ENCODE peak calls at places on chromosomes 4 and X, in six cellular contexts. One of them, this sample, is unnamed.

GRCh38 chr4:113476800-113477199 is 284.7 kb downstream of the CAMK2D start:
- DNase-seq in neural progenitor cell: no peak
- DNase-seq in sigmoid colon: no peak
- DNase-seq in BJ: no peak
- DNase-seq in MM.1S: no peak
- DNase-seq in lung: no peak
- DNase-seq in this sample: no peak

GRCh38 chrX:39499996-39500395 is 597.8 kb downstream of the BCOR start:
- DNase-seq in sigmoid colon: no peak
- DNase-seq in MM.1S: no peak
- DNase-seq in BJ: no peak
- DNase-seq in neural progenitor cell: no peak
- DNase-seq in lung: no peak
- DNase-seq in this sample: no peak

GRCh38 chrX:135737361-135738071 is 24.1 kb downstream of the CT45A1 start:
- DNase-seq in MM.1S: peak; percentile 31
- DNase-seq in lung: no peak
- DNase-seq in BJ: no peak
- DNase-seq in sigmoid colon: no peak
- DNase-seq in neural progenitor cell: no peak
- DNase-seq in this sample: no peak

GRCh38 chr4:16192631-16193483 is 33.4 kb downstream of the TAPT1 start:
- DNase-seq in BJ: no peak
- DNase-seq in lung: no peak
- DNase-seq in MM.1S: no peak
- DNase-seq in sigmoid colon: no peak
- DNase-seq in neural progenitor cell: no peak
- DNase-seq in this sample: no peak

GRCh38 chrX:130625381-130625780 is 223.6 kb downstream of the RBMX2 start:
- DNase-seq in MM.1S: no peak
- DNase-seq in sigmoid colon: no peak
- DNase-seq in BJ: no peak
- DNase-seq in lung: no peak
- DNase-seq in neural progenitor cell: peak; percentile 26
- DNase-seq in this sample: no peak

GRCh38 chr4:38482696-38483095 is 181.3 kb upstream of the KLF3 start:
- DNase-seq in BJ: no peak
- DNase-seq in sigmoid colon: no peak
- DNase-seq in lung: no peak
- DNase-seq in neural progenitor cell: no peak
- DNase-seq in MM.1S: no peak
- DNase-seq in this sample: no peak

GRCh38 chrX:39984191-39984956 is 113.4 kb downstream of the BCOR start:
- DNase-seq in neural progenitor cell: no peak
- DNase-seq in BJ: no peak
- DNase-seq in MM.1S: no peak
- DNase-seq in sigmoid colon: no peak
- DNase-seq in lung: no peak
- DNase-seq in this sample: no peak

GRCh38 chrX:11530621-11531020 is 135.1 kb downstream of the ARHGAP6 start:
- DNase-seq in MM.1S: no peak
- DNase-seq in neural progenitor cell: no peak
- DNase-seq in BJ: no peak
- DNase-seq in lung: no peak
- DNase-seq in sigmoid colon: no peak
- DNase-seq in this sample: no peak

GRCh38 chr4:141724646-141725045 is 88.3 kb downstream of the IL15 start:
- DNase-seq in BJ: no peak
- DNase-seq in MM.1S: no peak
- DNase-seq in neural progenitor cell: no peak
- DNase-seq in lung: no peak
- DNase-seq in sigmoid colon: no peak
- DNase-seq in this sample: no peak

GRCh38 chrX:11130142-11130541 is 19.0 kb downstream of the HCCS start:
- DNase-seq in MM.1S: no peak
- DNase-seq in sigmoid colon: no peak
- DNase-seq in neural progenitor cell: no peak
- DNase-seq in BJ: no peak
- DNase-seq in lung: no peak
- DNase-seq in this sample: no peak

GRCh38 chr4:141158219-141158618 is 24.9 kb upstream of the RNF150 start:
- DNase-seq in neural progenitor cell: peak; percentile 35
- DNase-seq in sigmoid colon: no peak
- DNase-seq in lung: no peak
- DNase-seq in BJ: no peak
- DNase-seq in MM.1S: peak; percentile 31
- DNase-seq in this sample: no peak

GRCh38 chr4:175705407-175705806 is 106.7 kb downstream of the GPM6A start:
- DNase-seq in sigmoid colon: peak; percentile 84
- DNase-seq in neural progenitor cell: peak; percentile 80
- DNase-seq in MM.1S: no peak
- DNase-seq in BJ: no peak
- DNase-seq in lung: no peak
- DNase-seq in this sample: peak; percentile 73

GRCh38 chr4:124997124-124997523 is 284.6 kb upstream of the ANKRD50 start:
- DNase-seq in MM.1S: no peak
- DNase-seq in BJ: no peak
- DNase-seq in lung: no peak
- DNase-seq in sigmoid colon: no peak
- DNase-seq in neural progenitor cell: no peak
- DNase-seq in this sample: no peak

GRCh38 chr4:153233761-153234371 is 29.6 kb downstream of the TRIM2 start:
- DNase-seq in sigmoid colon: peak; percentile 72
- DNase-seq in neural progenitor cell: no peak
- DNase-seq in MM.1S: no peak
- DNase-seq in lung: peak; percentile 48
- DNase-seq in BJ: peak; percentile 92
- DNase-seq in this sample: no peak

GRCh38 chr4:118950224-118950623 is 61.6 kb downstream of the SYNPO2 start:
- DNase-seq in MM.1S: no peak
- DNase-seq in sigmoid colon: no peak
- DNase-seq in lung: no peak
- DNase-seq in BJ: no peak
- DNase-seq in neural progenitor cell: no peak
- DNase-seq in this sample: no peak

GRCh38 chr4:147839651-147840050 is 107.8 kb downstream of the ARHGAP10 start:
- DNase-seq in lung: no peak
- DNase-seq in sigmoid colon: no peak
- DNase-seq in MM.1S: no peak
- DNase-seq in BJ: no peak
- DNase-seq in neural progenitor cell: no peak
- DNase-seq in this sample: no peak

GRCh38 chr4:147837854-147838253 is 106.0 kb downstream of the ARHGAP10 start:
- DNase-seq in lung: no peak
- DNase-seq in neural progenitor cell: no peak
- DNase-seq in MM.1S: no peak
- DNase-seq in sigmoid colon: no peak
- DNase-seq in BJ: no peak
- DNase-seq in this sample: no peak

GRCh38 chr4:147839200-147839599 is 107.3 kb downstream of the ARHGAP10 start:
- DNase-seq in BJ: no peak
- DNase-seq in MM.1S: no peak
- DNase-seq in sigmoid colon: no peak
- DNase-seq in neural progenitor cell: no peak
- DNase-seq in lung: no peak
- DNase-seq in this sample: no peak

GRCh38 chr4:147836807-147837206 is 104.9 kb downstream of the ARHGAP10 start:
- DNase-seq in neural progenitor cell: no peak
- DNase-seq in lung: no peak
- DNase-seq in MM.1S: no peak
- DNase-seq in BJ: no peak
- DNase-seq in sigmoid colon: no peak
- DNase-seq in this sample: no peak

GRCh38 chr4:147837435-147837834 is 105.5 kb downstream of the ARHGAP10 start:
- DNase-seq in lung: no peak
- DNase-seq in neural progenitor cell: peak; percentile 31
- DNase-seq in BJ: no peak
- DNase-seq in MM.1S: no peak
- DNase-seq in sigmoid colon: no peak
- DNase-seq in this sample: no peak
- TF ChIP-seq CTCF in lung: no peak
- TF ChIP-seq CTCF in neural progenitor cell: peak; percentile 17
- TF ChIP-seq CTCF in BJ: peak; percentile 21
- TF ChIP-seq CTCF in MM.1S: no peak
- TF ChIP-seq CTCF in sigmoid colon: peak; percentile 21
- TF ChIP-seq CTCF in this sample: peak; percentile 52

GRCh38 chrX:68992998-68993397 is 164.2 kb downstream of the EFNB1 start:
- DNase-seq in sigmoid colon: no peak
- DNase-seq in BJ: no peak
- DNase-seq in MM.1S: no peak
- DNase-seq in neural progenitor cell: no peak
- DNase-seq in lung: no peak
- DNase-seq in this sample: no peak

GRCh38 chrX:68995780-68996551 is 167.1 kb downstream of the EFNB1 start:
- DNase-seq in lung: no peak
- DNase-seq in MM.1S: no peak
- DNase-seq in sigmoid colon: no peak
- DNase-seq in neural progenitor cell: no peak
- DNase-seq in BJ: no peak
- DNase-seq in this sample: peak; percentile 33

GRCh38 chrX:68995386-68995779 is 166.6 kb downstream of the EFNB1 start:
- DNase-seq in neural progenitor cell: no peak
- DNase-seq in BJ: no peak
- DNase-seq in lung: no peak
- DNase-seq in sigmoid colon: no peak
- DNase-seq in MM.1S: no peak
- DNase-seq in this sample: peak; percentile 20

GRCh38 chrX:68994883-68995255 is 166.0 kb downstream of the EFNB1 start:
- DNase-seq in lung: no peak
- DNase-seq in MM.1S: no peak
- DNase-seq in BJ: no peak
- DNase-seq in neural progenitor cell: no peak
- DNase-seq in sigmoid colon: no peak
- DNase-seq in this sample: no peak

DNA sequence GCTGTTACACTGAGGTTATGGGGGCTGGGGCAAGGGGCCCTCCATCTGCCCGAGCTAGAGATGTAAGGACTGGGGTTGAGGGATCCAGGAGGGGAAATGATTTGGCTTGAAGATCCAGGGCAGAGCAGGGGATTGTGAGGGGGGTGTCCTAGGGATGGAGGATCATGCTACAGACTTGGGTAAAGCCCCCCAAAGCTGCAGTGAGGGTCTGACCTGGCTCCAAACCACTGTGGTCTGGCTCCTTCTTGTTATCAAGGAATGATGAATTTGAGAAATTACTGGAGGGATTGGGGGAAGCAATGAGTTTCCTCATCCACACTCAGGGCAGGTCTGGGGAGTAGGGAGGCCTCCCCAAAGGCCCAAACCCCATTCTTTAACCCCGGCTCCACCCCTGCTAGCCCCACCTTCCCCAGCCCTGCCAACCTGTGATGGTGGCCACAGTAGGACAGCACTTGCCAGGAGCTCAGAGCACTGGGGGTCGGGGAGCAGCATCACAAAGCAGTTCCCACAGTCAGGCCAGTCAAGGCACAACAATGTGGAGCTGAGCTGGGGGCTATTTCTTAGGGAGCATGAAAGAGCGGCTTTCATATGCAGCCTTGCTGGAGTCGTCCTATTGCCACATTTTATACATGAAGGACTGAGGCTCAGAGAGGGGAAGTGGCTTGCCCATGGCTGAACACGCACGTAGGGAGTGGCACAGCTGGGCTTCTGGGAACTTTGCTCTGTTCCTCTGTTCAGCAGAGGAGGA is 165.5 kb downstream of the EFNB1 start:
- DNase-seq in sigmoid colon: no peak
- DNase-seq in BJ: no peak
- DNase-seq in MM.1S: no peak
- DNase-seq in neural progenitor cell: no peak
- DNase-seq in lung: no peak
- DNase-seq in this sample: peak; percentile 26
- H3K27me3 ChIP-seq in sigmoid colon: no peaks in the 10 kb centered on the region
- H3K27me3 ChIP-seq in BJ: no peaks in the 10 kb centered on the region
- H3K27me3 ChIP-seq in MM.1S: no peaks in the 10 kb centered on the region
- H3K27me3 ChIP-seq in neural progenitor cell: no peaks in the 10 kb centered on the region
- H3K27me3 ChIP-seq in lung: no peaks in the 10 kb centered on the region
- H3K27me3 ChIP-seq in this sample: no peaks in the 10 kb centered on the region

GRCh38 chr4:144711685-144712456 is 65.9 kb downstream of the HHIP start:
- DNase-seq in sigmoid colon: no peak
- DNase-seq in MM.1S: no peak
- DNase-seq in BJ: no peak
- DNase-seq in lung: no peak
- DNase-seq in neural progenitor cell: no peak
- DNase-seq in this sample: no peak

GRCh38 chr4:144709159-144709558 is 63.2 kb downstream of the HHIP start:
- DNase-seq in MM.1S: no peak
- DNase-seq in neural progenitor cell: peak; percentile 23
- DNase-seq in lung: no peak
- DNase-seq in BJ: no peak
- DNase-seq in sigmoid colon: no peak
- DNase-seq in this sample: peak; percentile 88

GRCh38 chr4:144710526-144710912 is 64.6 kb downstream of the HHIP start:
- DNase-seq in MM.1S: no peak
- DNase-seq in neural progenitor cell: no peak
- DNase-seq in BJ: no peak
- DNase-seq in lung: no peak
- DNase-seq in sigmoid colon: no peak
- DNase-seq in this sample: no peak

GRCh38 chr4:144712775-144713174 is 66.8 kb downstream of the HHIP start:
- DNase-seq in lung: no peak
- DNase-seq in sigmoid colon: no peak
- DNase-seq in neural progenitor cell: no peak
- DNase-seq in MM.1S: no peak
- DNase-seq in BJ: peak; percentile 33
- DNase-seq in this sample: no peak

DNA sequence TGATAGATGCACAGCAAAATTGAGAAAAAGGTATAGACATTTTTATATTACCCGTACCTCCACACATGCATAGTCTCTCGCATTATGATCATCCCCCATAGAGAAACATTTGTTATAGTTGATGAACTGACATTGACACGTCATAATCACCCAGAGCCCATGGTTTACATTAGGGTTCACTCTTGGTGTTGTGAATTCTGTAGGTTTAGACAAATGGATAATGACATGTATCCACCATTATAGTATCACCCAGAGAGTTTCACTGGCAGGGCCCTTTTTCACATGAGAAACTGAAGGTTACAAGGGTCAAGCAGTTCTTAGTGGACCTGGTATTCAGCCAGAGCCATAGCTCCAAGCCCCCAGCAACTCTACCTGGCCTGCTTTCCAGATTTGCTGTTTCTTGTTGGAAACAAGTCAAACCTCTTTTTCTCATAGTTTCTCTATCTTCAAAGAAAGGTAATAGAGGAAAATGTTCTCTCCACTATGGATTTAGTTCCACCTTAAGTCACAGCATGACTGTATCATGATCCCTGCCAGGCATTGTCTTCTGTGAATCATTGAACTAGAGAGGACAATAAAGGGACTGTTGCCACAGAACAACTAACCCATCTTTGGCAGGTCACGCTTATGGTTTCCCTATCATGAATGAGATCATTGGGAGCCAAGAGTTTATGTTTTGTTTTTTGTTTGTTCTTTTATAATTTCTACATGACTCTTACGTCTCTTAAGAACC is 64.0 kb downstream of the HHIP start:
- DNase-seq in lung: no peak
- DNase-seq in BJ: no peak
- DNase-seq in neural progenitor cell: no peak
- DNase-seq in MM.1S: no peak
- DNase-seq in sigmoid colon: no peak
- DNase-seq in this sample: no peak
- TF ChIP-seq CTCF in lung: no peak
- TF ChIP-seq CTCF in BJ: no peak
- TF ChIP-seq CTCF in neural progenitor cell: no peak
- TF ChIP-seq CTCF in MM.1S: no peak
- TF ChIP-seq CTCF in sigmoid colon: no peak
- TF ChIP-seq CTCF in this sample: no peak

GRCh38 chrX:112612558-112612957 is 67.2 kb downstream of the LHFPL1 start:
- DNase-seq in neural progenitor cell: no peak
- DNase-seq in lung: no peak
- DNase-seq in sigmoid colon: no peak
- DNase-seq in BJ: no peak
- DNase-seq in MM.1S: no peak
- DNase-seq in this sample: no peak
- H3K27me3 ChIP-seq in neural progenitor cell: no peaks in the 10 kb centered on the region
- H3K27me3 ChIP-seq in lung: no peaks in the 10 kb centered on the region
- H3K27me3 ChIP-seq in sigmoid colon: no peaks in the 10 kb centered on the region
- H3K27me3 ChIP-seq in BJ: no peaks in the 10 kb centered on the region
- H3K27me3 ChIP-seq in MM.1S: no peaks in the 10 kb centered on the region
- H3K27me3 ChIP-seq in this sample: no peaks in the 10 kb centered on the region